ENCODE peak calls at places on chromosomes 3 and 15, in ten cellular contexts. M, Y, L, F, D, U, J, Q, N and X are unnamed samples.

GRCh38 chr15:92012368-92012629 is 158.8 kb downstream of the SLCO3A1 start:
- DNase-seq in M (no peak), Y (no peak), L (no peak), F (no peak), D (no peak), U (no peak), J (no peak), Q (no peak), N (peak), X (no peak)

GRCh38 chr15:56939257-56939656 is 20.8 kb downstream of the TCF12 start:
- DNase-seq in M (no peak), Y (no peak), L (no peak), F (no peak), D (no peak), U (no peak), J (no peak), Q (no peak), N (no peak), X (no peak)

GRCh38 chr15:90982135-90982534 is 12.2 kb downstream of the PRC1 start:
- DNase-seq in M (no peak), Y (no peak), L (peak), F (no peak), D (peak), U (peak), J (no peak), Q (no peak), N (peak), X (no peak)

GRCh38 chr15:63495780-63496179 is 8.6 kb upstream of the USP3 start:
- DNase-seq in M (no peak), Y (no peak), L (no peak), F (no peak), D (no peak), U (no peak), J (no peak), Q (no peak), N (no peak), X (no peak)

GRCh38 chr3:119976214-119976613 is 118.0 kb downstream of the GSK3B start:
- DNase-seq in M (no peak), Y (no peak), L (no peak), F (no peak), D (no peak), U (no peak), J (no peak), Q (no peak), N (peak), X (no peak)

GRCh38 chr15:45795487-45796069 is 160.7 kb downstream of the SQOR start:
- DNase-seq in M (peak), Y (peak), L (peak), F (no peak), D (peak), U (peak), J (no peak), Q (peak), N (peak), X (peak)

GRCh38 chr3:128073185-128073725 is 21.0 kb downstream of the SEC61A1 start:
- DNase-seq in M (no peak), Y (no peak), L (no peak), F (no peak), D (no peak), U (no peak), J (no peak), Q (no peak), N (no peak), X (no peak)

GRCh38 chr3:32487781-32488526 is 14.7 kb downstream of the CMTM6 start:
- DNase-seq in M (no peak), Y (no peak), L (no peak), F (no peak), D (no peak), U (peak), J (no peak), Q (no peak), N (no peak), X (no peak)

GRCh38 chr3:1404270-1404669 is 311.4 kb downstream of the CNTN6 start:
- DNase-seq in M (no peak), Y (no peak), L (no peak), F (no peak), D (no peak), U (peak), J (no peak), Q (peak), N (no peak), X (no peak)

GRCh38 chr3:14861031-14861430 is 42.3 kb downstream of the FGD5 start:
- DNase-seq in M (no peak), Y (no peak), L (no peak), F (no peak), D (no peak), U (no peak), J (no peak), Q (no peak), N (no peak), X (no peak)

DNA sequence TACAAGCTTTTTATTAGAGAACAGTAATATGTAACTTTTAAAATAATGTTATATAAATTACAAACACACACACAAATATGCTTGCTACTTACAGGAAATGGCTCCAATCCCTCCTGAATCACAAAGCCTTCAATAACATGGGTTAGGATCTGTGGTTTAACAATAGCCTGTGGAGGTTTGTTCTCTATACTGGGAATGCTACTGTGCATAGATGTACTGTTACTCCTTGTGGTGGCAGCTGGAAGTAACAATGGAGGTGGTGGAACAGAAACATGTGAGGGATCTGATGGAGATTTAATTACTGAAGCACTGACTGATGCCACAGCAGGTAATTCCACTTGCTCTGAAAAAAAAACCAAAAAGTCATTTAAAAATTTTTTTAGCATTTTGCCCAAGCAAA is 64.4 kb downstream of the PHC3 start:
- DNase-seq in M (no peak), Y (no peak), L (no peak), F (no peak), D (no peak), U (peak), J (no peak), Q (peak), N (peak), X (no peak)
- TF ChIP-seq CTCF in M (no peak), Y (no peak), L (peak), F (no peak), D (peak), U (peak), J (no peak), Q (peak), N (peak), X (no peak)

DNA sequence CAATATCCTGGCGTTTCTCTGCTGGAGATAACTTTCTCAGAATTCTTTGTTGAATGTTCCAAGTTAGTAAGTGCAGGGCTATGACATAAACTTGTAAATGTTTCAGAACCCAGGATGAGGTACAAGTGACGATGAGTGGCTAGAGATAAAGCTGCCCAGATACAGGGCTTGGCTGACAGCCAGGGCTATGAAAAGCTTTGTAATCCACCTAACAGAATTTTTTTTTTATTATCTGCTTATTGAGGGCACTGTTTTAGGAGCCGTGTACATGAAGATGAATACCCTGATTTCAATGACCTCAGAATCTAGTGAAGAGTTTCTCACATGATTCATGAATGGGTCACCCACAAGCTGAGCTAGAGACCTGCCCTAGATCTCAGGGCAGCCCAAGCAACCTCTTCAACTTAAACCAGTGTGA is 431.4 kb downstream of the DIPK2A start:
- DNase-seq in M (no peak), Y (no peak), L (no peak), F (no peak), D (peak), U (peak), J (no peak), Q (no peak), N (peak), X (no peak)
- TF ChIP-seq CTCF in M (no peak), Y (no peak), L (no peak), F (no peak), D (no peak), U (no peak), J (no peak), Q (no peak), N (no peak), X (no peak)

DNA sequence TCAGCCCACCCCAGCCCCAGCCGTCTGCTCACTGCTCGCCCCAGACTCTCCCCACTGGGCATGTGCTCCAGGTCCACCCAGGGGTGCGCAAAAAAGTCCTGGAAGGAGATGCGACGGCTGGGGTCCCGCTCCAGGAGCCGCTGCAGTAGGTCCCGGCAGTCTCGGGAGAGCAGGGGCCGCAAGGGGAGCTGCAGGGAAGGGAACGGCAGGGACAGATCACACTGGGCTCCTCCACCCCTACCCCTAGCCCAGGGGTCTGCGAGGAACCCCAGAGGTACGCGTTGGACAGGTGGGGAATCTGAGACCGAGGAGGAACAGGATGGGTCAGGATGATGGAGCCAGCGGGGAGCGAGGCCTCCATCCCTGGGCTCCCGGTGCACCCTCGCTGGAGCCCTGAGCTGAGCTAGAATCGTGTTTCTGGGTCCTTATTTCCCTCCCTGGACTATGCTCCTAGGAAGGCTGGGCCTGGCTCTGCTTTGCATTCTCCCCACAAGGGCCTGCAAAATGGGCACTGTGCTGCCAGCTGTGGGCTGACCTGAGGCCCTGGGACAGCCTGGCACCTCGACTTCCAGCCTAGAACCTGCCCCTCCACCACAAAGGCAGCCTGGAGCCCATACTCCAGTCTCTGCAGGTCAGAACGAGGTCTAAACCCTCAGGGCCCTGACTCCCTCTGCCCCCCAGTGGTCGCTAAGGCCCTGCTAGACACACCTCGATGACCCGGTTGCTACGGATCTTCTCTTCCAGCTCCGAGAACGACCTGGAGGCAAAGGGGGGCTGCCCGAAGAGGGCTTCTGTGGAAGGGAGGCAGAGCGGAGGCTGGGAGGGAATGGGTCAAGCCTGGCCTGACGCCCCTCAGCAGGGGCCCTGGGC is 3.2 kb downstream of the ULK3 start:
- DNase-seq in M (no peak), Y (peak), L (no peak), F (no peak), D (no peak), U (no peak), J (no peak), Q (no peak), N (no peak), X (no peak)
- TF ChIP-seq CTCF in M (no peak), Y (no peak), L (no peak), F (no peak), D (no peak), U (no peak), J (no peak), Q (no peak), N (no peak), X (no peak)

DNA sequence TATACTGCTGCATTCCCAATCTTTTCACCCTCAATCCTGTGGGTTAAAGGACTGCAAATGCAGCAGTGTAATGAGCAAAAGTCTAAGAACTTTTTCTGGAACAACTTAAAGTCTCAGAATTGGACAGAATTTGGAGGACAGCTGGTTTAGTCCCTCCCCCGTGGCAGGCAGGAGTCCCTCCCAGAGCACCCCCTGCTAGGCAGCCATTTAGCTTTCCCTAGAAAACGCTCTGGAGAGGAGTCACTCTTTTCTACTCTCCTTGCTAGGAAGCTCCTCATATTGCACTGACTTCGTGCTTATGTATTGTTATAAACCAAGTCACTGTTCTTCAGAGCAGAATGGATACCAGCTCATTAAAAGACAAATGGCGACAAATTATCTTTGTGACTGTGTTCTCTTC is 156.3 kb upstream of the UBE2E1 start:
- DNase-seq in M (no peak), Y (no peak), L (no peak), F (no peak), D (no peak), U (no peak), J (no peak), Q (peak), N (no peak), X (no peak)
- TF ChIP-seq CTCF in M (no peak), Y (no peak), L (no peak), F (no peak), D (no peak), U (no peak), J (no peak), Q (no peak), N (no peak), X (no peak)

GRCh38 chr15:37636736-37637135 is 297.7 kb upstream of the TMCO5A start:
- DNase-seq in M (no peak), Y (no peak), L (no peak), F (no peak), D (no peak), U (no peak), J (no peak), Q (no peak), N (no peak), X (no peak)
- TF ChIP-seq CTCF in M (no peak), Y (no peak), L (no peak), F (no peak), D (no peak), U (no peak), J (no peak), Q (no peak), N (no peak), X (no peak)

GRCh38 chr3:41997702-41998551 is 36.0 kb upstream of the ULK4 start:
- DNase-seq in M (no peak), Y (peak), L (peak), F (no peak), D (peak), U (peak), J (no peak), Q (no peak), N (peak), X (no peak)
- TF ChIP-seq CTCF in M (no peak), Y (no peak), L (no peak), F (no peak), D (peak), U (peak), J (no peak), Q (peak), N (peak), X (no peak)

DNA sequence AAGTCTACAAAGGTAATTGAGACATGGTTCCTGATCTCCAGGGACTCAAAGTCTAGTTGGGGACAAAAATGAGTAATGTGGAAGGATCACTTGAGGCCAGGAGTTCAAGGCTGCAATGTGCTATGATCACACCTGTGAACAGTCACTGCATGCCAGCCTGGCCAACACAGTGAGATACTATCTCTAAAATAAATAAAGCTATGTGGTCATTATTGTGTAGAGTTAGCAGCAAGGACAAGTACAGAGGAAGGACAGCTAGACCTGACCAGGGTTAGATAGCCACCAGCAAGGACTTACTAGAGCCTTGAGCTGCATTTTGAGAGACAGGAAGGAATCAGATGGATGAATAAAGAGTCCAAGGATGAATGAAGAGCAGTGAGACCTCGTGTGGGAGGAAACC is 166.5 kb downstream of the MINAR1 start:
- DNase-seq in M (no peak), Y (no peak), L (no peak), F (no peak), D (no peak), U (no peak), J (no peak), Q (no peak), N (no peak), X (no peak)
- TF ChIP-seq CTCF in M (no peak), Y (no peak), L (no peak), F (no peak), D (no peak), U (no peak), J (no peak), Q (no peak), N (no peak), X (no peak)

GRCh38 chr15:39640665-39641064 is 59.8 kb downstream of the THBS1 start:
- DNase-seq in M (no peak), Y (no peak), L (no peak), F (no peak), D (no peak), U (no peak), J (no peak), Q (no peak), N (no peak), X (no peak)

GRCh38 chr15:39642011-39642640 is 61.2 kb downstream of the THBS1 start:
- DNase-seq in M (no peak), Y (no peak), L (no peak), F (no peak), D (peak), U (peak), J (no peak), Q (peak), N (peak), X (no peak)

GRCh38 chr15:39639037-39639436 is 58.2 kb downstream of the THBS1 start:
- DNase-seq in M (no peak), Y (no peak), L (no peak), F (no peak), D (no peak), U (no peak), J (no peak), Q (no peak), N (no peak), X (no peak)

GRCh38 chr15:39643747-39644520 is 63.1 kb downstream of the THBS1 start:
- DNase-seq in M (no peak), Y (no peak), L (no peak), F (no peak), D (no peak), U (no peak), J (no peak), Q (no peak), N (no peak), X (no peak)

DNA sequence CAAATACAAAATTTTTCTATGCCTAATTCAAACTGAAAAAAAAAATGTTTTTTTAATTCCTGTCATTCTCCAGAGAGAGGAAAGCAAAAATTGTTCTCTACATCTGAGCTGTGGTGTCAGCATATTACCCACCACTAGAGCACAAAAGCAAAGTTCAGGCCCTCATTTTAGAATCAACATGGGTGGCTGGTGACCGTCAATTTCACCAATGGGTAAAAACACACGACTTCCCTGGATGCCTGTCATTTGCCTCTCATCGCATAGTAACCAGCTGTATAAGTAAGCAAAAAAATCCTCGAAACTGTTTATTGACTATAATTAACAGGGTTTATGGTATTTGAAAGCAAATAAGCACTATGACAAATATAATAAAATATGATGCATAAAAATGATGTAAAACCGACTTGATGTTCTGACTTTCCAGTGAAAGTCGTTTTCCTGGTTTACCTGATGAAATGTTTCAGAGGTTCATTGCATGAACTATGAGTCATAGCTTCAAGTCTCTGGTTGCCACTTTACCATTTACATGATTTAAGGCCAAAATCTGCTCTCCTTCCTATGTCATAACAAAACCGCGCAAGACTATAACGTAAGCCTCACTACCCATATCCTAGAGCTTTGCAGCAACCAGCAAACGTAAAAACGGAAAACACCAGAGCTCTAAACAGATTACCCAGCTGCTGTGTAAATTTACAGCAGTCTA is 60.5 kb downstream of the THBS1 start:
- DNase-seq in M (no peak), Y (no peak), L (no peak), F (no peak), D (no peak), U (no peak), J (no peak), Q (no peak), N (peak), X (no peak)
- TF ChIP-seq CTCF in M (no peak), Y (no peak), L (no peak), F (no peak), D (no peak), U (peak), J (no peak), Q (no peak), N (no peak), X (no peak)